ENCODE peak calls at places on chromosomes 12 and 14, in four cellular contexts. J, X, V and Y are unnamed samples.

GRCh38 chr14:29528889-29529288 is 398.8 kb downstream of the PRKD1 start:
- DNase-seq in X (no peak), V (no peak), J (no peak), Y (no peak)

GRCh38 chr12:96220902-96221301 is 26.7 kb downstream of the ELK3 start:
- DNase-seq in V (no peak), J (no peak), X (no peak), Y (no peak)

GRCh38 chr12:53014709-53015108 is 8.5 kb downstream of the EIF4B start:
- DNase-seq in V (no peak), J (no peak), X (no peak), Y (no peak)

GRCh38 chr12:114240288-114240687 is 165.7 kb downstream of the TBX5 start:
- DNase-seq in X (no peak), J (no peak), V (no peak), Y (no peak)

GRCh38 chr12:115700896-115701465 is 576.5 kb downstream of the MED13L start:
- DNase-seq in J (no peak), X (no peak), V (no peak), Y (no peak)

GRCh38 chr12:22538336-22538735 is 6.0 kb downstream of the C2CD5 start:
- DNase-seq in X (no peak), J (no peak), V (no peak), Y (no peak)

GRCh38 chr12:89571481-89572190 is 45.8 kb upstream of the POC1B start:
- DNase-seq in V (no peak), X (no peak), J (no peak), Y (no peak)

GRCh38 chr12:114687802-114688201 is 3.8 kb upstream of the TBX3 start:
- DNase-seq in J (no peak), X (no peak), V (no peak), Y (no peak)

GRCh38 chr12:111328138-111328537 is 40.8 kb downstream of the PHETA1 start:
- DNase-seq in X (no peak), J (no peak), V (no peak), Y (no peak)

GRCh38 chr12:14910090-14910915 is 24.6 kb upstream of the MGP start:
- DNase-seq in X (no peak), J (peak), V (no peak), Y (no peak)

GRCh38 chr14:23610090-23610814 is 25.9 kb upstream of the DHRS2 start:
- DNase-seq in X (peak), V (no peak), J (no peak), Y (no peak)

GRCh38 chr14:74324945-74325361 is 22.2 kb upstream of the ABCD4 start:
- DNase-seq in J (no peak), X (peak), V (no peak), Y (peak)

GRCh38 chr12:78359530-78359929 is 505.0 kb upstream of the SYT1 start:
- DNase-seq in X (no peak), V (no peak), J (no peak), Y (no peak)

GRCh38 chr14:59305836-59306555 is 117.5 kb downstream of the DAAM1 start:
- DNase-seq in X (peak), V (no peak), J (no peak), Y (no peak)

GRCh38 chr14:89207925-89208328 is 209.1 kb downstream of the FOXN3 start:
- DNase-seq in V (no peak), J (no peak), X (no peak), Y (peak)

DNA sequence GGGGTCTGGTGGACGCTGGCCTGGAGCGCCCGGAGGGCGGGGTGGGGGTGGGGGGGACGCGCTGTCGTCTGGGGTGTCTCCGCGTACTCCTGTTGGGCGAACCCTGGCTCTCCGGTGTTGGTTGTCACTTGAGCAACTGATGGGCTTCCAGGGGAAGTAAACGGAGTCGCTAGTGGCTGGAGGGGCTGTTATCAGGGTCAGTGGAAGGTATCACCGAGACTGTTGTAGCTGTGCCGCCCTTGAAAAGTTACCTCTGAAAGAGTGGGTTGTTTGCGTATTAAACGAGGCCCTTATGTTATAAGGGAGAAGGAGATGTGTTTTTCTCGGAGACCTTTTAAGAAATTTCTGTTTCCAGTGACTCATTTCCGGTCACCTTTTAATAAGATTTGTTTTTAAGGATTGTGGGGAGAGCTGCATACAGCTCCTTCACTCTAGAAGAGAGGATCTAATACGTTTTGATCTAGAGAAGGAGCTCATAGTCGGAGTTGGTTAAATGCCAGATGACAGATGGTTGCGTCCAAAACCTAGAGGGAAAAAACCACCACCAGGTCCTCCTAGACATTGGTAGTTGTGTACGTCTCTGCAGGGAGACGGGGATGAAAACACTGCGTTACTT is 699 bp upstream of the DBX2 start:
- DNase-seq in V (no peak), X (no peak), J (no peak), Y (no peak)
- TF ChIP-seq TCF7L2 in V (no peak), X (no peak), J (no peak), Y (no peak)

GRCh38 chr12:48455116-48455515 is 17.2 kb upstream of the ANP32D start:
- DNase-seq in V (no peak), J (no peak), X (no peak), Y (no peak)

GRCh38 chr12:48451372-48451771 is 21.0 kb upstream of the ANP32D start:
- DNase-seq in J (no peak), V (no peak), X (no peak), Y (no peak)

GRCh38 chr12:48459259-48459658 is 13.1 kb upstream of the ANP32D start:
- DNase-seq in J (no peak), V (no peak), X (no peak), Y (peak)

GRCh38 chr12:48454675-48455074 is 17.7 kb upstream of the ANP32D start:
- DNase-seq in X (peak), V (no peak), J (peak), Y (no peak)
- TF ChIP-seq TCF7L2 in X (no peak), V (no peak), J (no peak), Y (no peak)

DNA sequence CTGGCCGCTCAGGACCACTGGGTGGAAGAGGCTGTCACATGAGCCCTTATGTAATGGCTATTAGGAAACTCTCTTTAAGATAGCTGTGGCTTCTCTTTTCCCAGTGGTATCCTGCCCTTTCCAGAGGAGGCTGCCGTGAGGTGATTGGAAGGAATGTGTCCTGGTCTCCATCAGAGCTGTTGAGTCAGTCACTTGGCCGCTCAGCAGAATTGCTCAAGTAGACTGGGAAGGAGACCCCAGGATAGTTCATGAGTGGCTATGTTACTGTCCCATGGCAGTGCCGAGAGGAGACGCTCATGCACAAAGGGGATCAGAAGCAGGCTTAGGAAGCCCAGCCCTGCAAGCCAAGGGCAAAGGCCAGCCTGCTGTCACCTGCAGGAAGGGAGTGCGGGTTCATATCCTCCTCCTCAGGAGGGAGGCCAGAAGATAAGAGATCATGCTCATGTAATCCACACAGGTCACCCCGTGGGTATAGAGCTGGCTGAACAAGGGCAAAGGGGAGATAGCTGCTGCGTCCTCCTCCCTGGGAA is 136.9 kb upstream of the MAX start:
- DNase-seq in X (peak), V (no peak), J (no peak), Y (no peak)
- TF ChIP-seq TCF7L2 in X (no peak), V (no peak), J (no peak), Y (no peak)

GRCh38 chr12:57738661-57739237 is at the start of gene AGAP2:
- DNase-seq in X (no peak), V (no peak), J (no peak), Y (no peak)

GRCh38 chr12:57739387-57739786 is 845 bp upstream of the AGAP2 start:
- DNase-seq in J (no peak), X (no peak), V (no peak), Y (no peak)

GRCh38 chr12:57741413-57741789 is 2.9 kb upstream of the AGAP2 start:
- DNase-seq in X (no peak), V (no peak), J (no peak), Y (no peak)

GRCh38 chr12:57739914-57740538 is 1.5 kb upstream of the AGAP2 start:
- DNase-seq in X (no peak), J (no peak), V (no peak), Y (no peak)

GRCh38 chr12:57740656-57741412 is 2.3 kb upstream of the AGAP2 start:
- DNase-seq in X (no peak), V (no peak), J (no peak), Y (no peak)
- TF ChIP-seq TCF7L2 in X (no peak), V (no peak), J (no peak), Y (no peak)